ENCODE peak calls at places on chromosomes 6 and 20, in eight cellular contexts. G is SW 1271, S is OCI-LY7, O is GM19239, A is NCI-H2081, J is bronchial epithelial cell, Z is EL, L is memory B cell. D is an unnamed sample.

GRCh38 chr6:43812850-43813584 is 43.0 kb downstream of the VEGFA start:
- DNase-seq in G (no peak), S (peak), O (no peak), A (no peak), J (no peak), Z (no peak), L (no peak), D (no peak)

GRCh38 chr6:126927841-126928240 is 190.6 kb upstream of the RSPO3 start:
- DNase-seq in G (no peak), S (no peak), O (no peak), A (no peak), J (no peak), Z (no peak), L (no peak), D (no peak)

GRCh38 chr20:7692478-7692877 is 247.8 kb downstream of the HAO1 start:
- DNase-seq in G (no peak), S (no peak), O (no peak), A (no peak), J (no peak), Z (no peak), L (no peak), D (no peak)

GRCh38 chr6:123965894-123966293 is 162.2 kb downstream of the NKAIN2 start:
- DNase-seq in G (no peak), S (no peak), O (no peak), A (peak), J (peak), Z (no peak), L (no peak), D (no peak)

GRCh38 chr6:119148102-119148824 is 69.8 kb upstream of the FAM184A start:
- DNase-seq in G (peak), S (peak), O (peak), A (peak), J (peak), Z (peak), L (no peak), D (no peak)

GRCh38 chr20:4929686-4930397 is 71.5 kb downstream of the SLC23A2 start:
- DNase-seq in G (no peak), S (no peak), O (no peak), A (no peak), J (peak), Z (no peak), L (no peak), D (no peak)

GRCh38 chr6:136647363-136647763 is 97.1 kb upstream of the MAP7 start:
- DNase-seq in G (no peak), S (no peak), O (no peak), A (no peak), J (peak), Z (peak), L (no peak), D (no peak)

GRCh38 chr20:10332656-10333421 is 101.2 kb downstream of the MKKS start:
- DNase-seq in G (no peak), S (no peak), O (no peak), A (no peak), J (no peak), Z (no peak), L (no peak), D (no peak)

GRCh38 chr6:33752139-33753015 is 5.7 kb upstream of the IP6K3 start:
- DNase-seq in G (no peak), S (no peak), O (no peak), A (peak), J (peak), Z (no peak), L (no peak), D (no peak)

GRCh38 chr6:317068-317451 is 24.8 kb downstream of the DUSP22 start:
- DNase-seq in G (no peak), S (no peak), O (no peak), A (no peak), J (no peak), Z (no peak), L (no peak), D (no peak)